ENCODE peak calls at places on chromosomes 13 and 19, in eight cellular contexts. C is PC-3, W is fibroblast of pulmonary artery, R is psoas muscle, I is lower leg skin, K is BJ, H is uterus, A is IMR-90. U is an unnamed sample.

GRCh38 chr13:29165840-29166239 is 345.7 kb downstream of the MTUS2 start:
- DNase-seq in K (no peak), A (no peak), R (no peak), W (peak; percentile 6), C (no peak), I (no peak), H (no peak), U (no peak)

GRCh38 chr13:78323848-78324247 is 279.5 kb downstream of the POU4F1 start:
- DNase-seq in K (no peak), I (no peak), A (no peak), R (no peak), H (no peak), W (peak; percentile 23), C (peak; percentile 67), U (no peak)

GRCh38 chr19:1651548-1652394 is 644 bp downstream of the TCF3 start:
- DNase-seq in K (no peak), I (no peak), W (peak; percentile 26), A (peak; percentile 23), C (no peak), R (peak; percentile 54), H (peak; percentile 44), U (no peak)

GRCh38 chr19:13146763-13147563 is 3.2 kb downstream of the STX10 start:
- DNase-seq in R (no peak), K (no peak), W (peak; percentile 67), A (no peak), H (no peak), I (no peak), C (no peak), U (peak; percentile 96)

GRCh38 chr19:4301590-4302237 is 475 bp downstream of the TMIGD2 start:
- DNase-seq in A (no peak), W (no peak), R (no peak), K (no peak), C (no peak), H (no peak), I (no peak), U (no peak)

GRCh38 chr19:46490774-46491173 is 4.9 kb downstream of the PNMA8B start:
- DNase-seq in W (no peak), K (no peak), C (no peak), A (no peak), R (no peak), H (no peak), I (no peak), U (no peak)

GRCh38 chr13:99331881-99332293 is 24.7 kb upstream of the GPR183 start:
- DNase-seq in I (no peak), K (no peak), R (no peak), A (no peak), W (no peak), H (no peak), C (peak; percentile 74), U (no peak)

GRCh38 chr19:12956446-12957388 is at the start of gene GADD45GIP1:
- DNase-seq in K (no peak), H (peak; percentile 81), I (peak; percentile 93), C (peak; percentile 91), A (peak; percentile 69), W (peak; percentile 80), R (peak; percentile 87), U (peak; percentile 26)

GRCh38 chr13:98846521-98846920 is 94.0 kb upstream of the SLC15A1 start:
- DNase-seq in I (no peak), C (no peak), R (no peak), K (no peak), A (no peak), W (no peak), H (no peak), U (no peak)

GRCh38 chr19:18594824-18595373 is 6.3 kb downstream of the REX1BD start:
- DNase-seq in R (no peak), K (no peak), C (no peak), H (no peak), W (no peak), A (no peak), I (no peak), U (no peak)

GRCh38 chr13:113834496-113835200 is 29.2 kb downstream of the GAS6 start:
- DNase-seq in R (peak; percentile 11), A (no peak), W (no peak), H (no peak), C (no peak), K (no peak), I (no peak), U (no peak)

GRCh38 chr19:31066385-31066784 is 282.9 kb downstream of the TSHZ3 start:
- DNase-seq in A (peak; percentile 78), C (peak; percentile 40), W (peak; percentile 29), I (no peak), R (no peak), K (peak; percentile 9), H (no peak), U (peak; percentile 0)

GRCh38 chr13:46831588-46832194 is 34.7 kb upstream of the ESD start:
- DNase-seq in W (peak; percentile 69), K (peak; percentile 1), A (peak; percentile 58), C (peak; percentile 71), I (no peak), R (no peak), H (peak; percentile 20), U (peak; percentile 35)

GRCh38 chr19:41457241-41457640 is 14.3 kb downstream of the ERICH4 start:
- DNase-seq in I (no peak), R (no peak), W (no peak), A (no peak), C (no peak), H (no peak), K (no peak), U (no peak)

GRCh38 chr13:44326961-44327360 is 46.7 kb upstream of the SERP2 start:
- DNase-seq in I (no peak), W (no peak), K (no peak), R (no peak), H (no peak), C (no peak), A (no peak), U (no peak)

GRCh38 chr13:91323349-91323748 is 24.1 kb upstream of the MIR17HG start:
- DNase-seq in C (no peak), A (no peak), R (no peak), H (no peak), W (no peak), K (no peak), I (no peak), U (no peak)

GRCh38 chr19:4388171-4389063 is 11.9 kb downstream of the SH3GL1 start:
- DNase-seq in A (no peak), C (peak; percentile 52), R (peak; percentile 61), H (no peak), I (no peak), W (no peak), K (no peak), U (no peak)

GRCh38 chr13:33271759-33272158 is 13.8 kb downstream of the STARD13 start:
- DNase-seq in R (no peak), I (no peak), C (no peak), H (no peak), K (no peak), A (peak; percentile 50), W (no peak), U (no peak)

GRCh38 chr19:9407827-9408226 is 27.5 kb downstream of the ZNF266 start:
- DNase-seq in C (no peak), H (no peak), I (no peak), R (no peak), K (no peak), A (no peak), W (no peak), U (no peak)

GRCh38 chr19:9406798-9407352 is 28.5 kb downstream of the ZNF266 start:
- DNase-seq in C (no peak), H (peak; percentile 59), I (no peak), W (peak; percentile 90), K (peak; percentile 43), A (peak; percentile 92), R (peak; percentile 81), U (peak; percentile 40)
- H3K4me3 ChIP-seq in C (peak overlapping the region; percentile 8), H (peak overlapping the region; percentile 53), I (peak overlapping the region; percentile 29), W (peak overlapping the region; percentile 77), K (peak overlapping the region; percentile 70), A (peak overlapping the region; percentile 86), R (peak overlapping the region; percentile 79), U (peak overlapping the region; percentile 53)

GRCh38 chr19:42655748-42656147 is 61.0 kb upstream of the CEACAM8 start:
- DNase-seq in W (no peak), H (no peak), R (no peak), I (no peak), K (no peak), C (no peak), A (no peak), U (no peak)

GRCh38 chr19:42653841-42654240 is 59.1 kb upstream of the CEACAM8 start:
- DNase-seq in W (peak; percentile 1), K (no peak), I (no peak), H (no peak), R (no peak), A (no peak), C (no peak), U (no peak)

GRCh38 chr19:42657551-42657950 is 62.8 kb upstream of the CEACAM8 start:
- DNase-seq in C (no peak), A (peak; percentile 39), H (no peak), W (peak; percentile 18), R (no peak), I (no peak), K (no peak), U (no peak)

GRCh38 chr19:42652021-42652420 is 57.3 kb upstream of the CEACAM8 start:
- DNase-seq in K (no peak), I (no peak), C (no peak), R (no peak), A (no peak), W (no peak), H (no peak), U (no peak)
- TF ChIP-seq CTCF in K (no peak), I (no peak), C (no peak), R (no peak), A (no peak), W (no peak), H (no peak), U (no peak)

GRCh38 chr19:55488986-55489710 is 912 bp downstream of the SSC5D start:
- DNase-seq in A (no peak), H (peak; percentile 66), R (no peak), W (no peak), K (no peak), C (no peak), I (no peak), U (no peak)
- H3K4me3 ChIP-seq in A (no peak overlapping the region), H (no peak overlapping the region), R (no peak overlapping the region), W (no peak overlapping the region), K (peak overlapping the region; percentile 39), C (no peak overlapping the region), I (no peak overlapping the region), U (no peak overlapping the region)

GRCh38 chr13:109275848-109276247 is 510.5 kb downstream of the IRS2 start:
- DNase-seq in I (no peak), K (no peak), R (no peak), A (no peak), H (no peak), W (no peak), C (no peak), U (no peak)
- TF ChIP-seq CTCF in I (no peak), K (peak; percentile 15), R (no peak), A (no peak), H (no peak), W (peak; percentile 10), C (peak; percentile 35), U (peak; percentile 17)

GRCh38 chr19:17163652-17164051 is 51.5 kb upstream of the USE1 start:
- DNase-seq in K (no peak), C (no peak), H (no peak), W (no peak), R (no peak), I (no peak), A (no peak), U (no peak)
- H3K4me3 ChIP-seq in K (no peak overlapping the region), C (no peak overlapping the region), H (no peak overlapping the region), W (no peak overlapping the region), R (no peak overlapping the region), I (no peak overlapping the region), A (no peak overlapping the region), U (no peak overlapping the region)